ENCODE peak calls at places on chromosomes 2 and 18, in eight cellular contexts. One of them, this sample, is unnamed.
A peak's percentile ranks its signal among the peaks of the same experiment; 100 is the strongest.

GRCh38 chr18:323253-323622 is 55.4 kb upstream of the THOC1 start:
- DNase-seq in breast epithelium: no peak
- DNase-seq in aorta: no peak
- DNase-seq in vagina: no peak
- DNase-seq in Peyer's patch: no peak
- DNase-seq in endodermal cell: no peak
- DNase-seq in sigmoid colon: no peak
- DNase-seq in fibroblast of lung: peak; percentile 17
- DNase-seq in this sample: no peak

GRCh38 chr2:122145805-122146204 is 390.4 kb downstream of the TSN start:
- DNase-seq in aorta: no peak
- DNase-seq in fibroblast of lung: no peak
- DNase-seq in endodermal cell: no peak
- DNase-seq in Peyer's patch: no peak
- DNase-seq in vagina: peak; percentile 37
- DNase-seq in breast epithelium: no peak
- DNase-seq in sigmoid colon: no peak
- DNase-seq in this sample: no peak

GRCh38 chr2:6667326-6667725 is 198.4 kb downstream of the CMPK2 start:
- DNase-seq in aorta: no peak
- DNase-seq in vagina: no peak
- DNase-seq in endodermal cell: no peak
- DNase-seq in sigmoid colon: no peak
- DNase-seq in Peyer's patch: no peak
- DNase-seq in fibroblast of lung: no peak
- DNase-seq in breast epithelium: no peak
- DNase-seq in this sample: no peak

GRCh38 chr2:232483296-232483922 is 4.2 kb downstream of the ECEL1 start:
- DNase-seq in Peyer's patch: peak; percentile 33
- DNase-seq in breast epithelium: no peak
- DNase-seq in endodermal cell: peak; percentile 45
- DNase-seq in sigmoid colon: peak; percentile 48
- DNase-seq in aorta: peak; percentile 37
- DNase-seq in fibroblast of lung: no peak
- DNase-seq in vagina: no peak
- DNase-seq in this sample: no peak

GRCh38 chr2:226431301-226431955 is 368.2 kb downstream of the IRS1 start:
- DNase-seq in vagina: no peak
- DNase-seq in aorta: no peak
- DNase-seq in endodermal cell: no peak
- DNase-seq in fibroblast of lung: no peak
- DNase-seq in Peyer's patch: no peak
- DNase-seq in breast epithelium: no peak
- DNase-seq in sigmoid colon: no peak
- DNase-seq in this sample: no peak

GRCh38 chr2:202178342-202178958 is 59.9 kb downstream of the SUMO1 start:
- DNase-seq in fibroblast of lung: peak; percentile 80
- DNase-seq in sigmoid colon: peak; percentile 82
- DNase-seq in Peyer's patch: no peak
- DNase-seq in vagina: no peak
- DNase-seq in aorta: no peak
- DNase-seq in breast epithelium: peak; percentile 49
- DNase-seq in endodermal cell: peak; percentile 86
- DNase-seq in this sample: peak; percentile 58

GRCh38 chr2:223772363-223772762 is 65.0 kb downstream of the AP1S3 start:
- DNase-seq in endodermal cell: no peak
- DNase-seq in Peyer's patch: no peak
- DNase-seq in aorta: no peak
- DNase-seq in vagina: no peak
- DNase-seq in fibroblast of lung: no peak
- DNase-seq in sigmoid colon: no peak
- DNase-seq in breast epithelium: no peak
- DNase-seq in this sample: no peak

GRCh38 chr2:63846487-63846886 is 4.8 kb downstream of the UGP2 start:
- DNase-seq in vagina: no peak
- DNase-seq in sigmoid colon: no peak
- DNase-seq in endodermal cell: no peak
- DNase-seq in breast epithelium: no peak
- DNase-seq in Peyer's patch: no peak
- DNase-seq in fibroblast of lung: no peak
- DNase-seq in aorta: no peak
- DNase-seq in this sample: no peak

GRCh38 chr2:43228341-43228751 is 1.9 kb upstream of the ZFP36L2 start:
- DNase-seq in fibroblast of lung: peak; percentile 18
- DNase-seq in breast epithelium: no peak
- DNase-seq in endodermal cell: no peak
- DNase-seq in Peyer's patch: no peak
- DNase-seq in vagina: no peak
- DNase-seq in aorta: no peak
- DNase-seq in sigmoid colon: no peak
- DNase-seq in this sample: no peak

GRCh38 chr2:20599001-20599600 is 51.8 kb downstream of the HS1BP3 start:
- DNase-seq in fibroblast of lung: no peak
- DNase-seq in breast epithelium: peak; percentile 79
- DNase-seq in sigmoid colon: peak; percentile 79
- DNase-seq in aorta: peak; percentile 79
- DNase-seq in Peyer's patch: peak; percentile 48
- DNase-seq in vagina: no peak
- DNase-seq in endodermal cell: peak; percentile 46
- DNase-seq in this sample: peak; percentile 88

GRCh38 chr2:46615555-46616487 is 136.5 kb downstream of the TMEM247 start:
- DNase-seq in Peyer's patch: peak; percentile 54
- DNase-seq in breast epithelium: no peak
- DNase-seq in aorta: no peak
- DNase-seq in fibroblast of lung: peak; percentile 12
- DNase-seq in sigmoid colon: no peak
- DNase-seq in endodermal cell: no peak
- DNase-seq in vagina: no peak
- DNase-seq in this sample: no peak

GRCh38 chr2:160582481-160583161 is 89.0 kb upstream of the RBMS1 start:
- DNase-seq in Peyer's patch: no peak
- DNase-seq in breast epithelium: peak; percentile 67
- DNase-seq in vagina: no peak
- DNase-seq in endodermal cell: no peak
- DNase-seq in sigmoid colon: no peak
- DNase-seq in fibroblast of lung: peak; percentile 60
- DNase-seq in aorta: no peak
- DNase-seq in this sample: peak; percentile 63

GRCh38 chr18:79937103-79937860 is 14.2 kb downstream of the SLC66A2 start:
- DNase-seq in sigmoid colon: peak; percentile 18
- DNase-seq in endodermal cell: peak; percentile 20
- DNase-seq in fibroblast of lung: no peak
- DNase-seq in breast epithelium: no peak
- DNase-seq in aorta: peak; percentile 67
- DNase-seq in Peyer's patch: peak; percentile 18
- DNase-seq in vagina: no peak
- DNase-seq in this sample: no peak

GRCh38 chr2:98730053-98730850 is 680 bp downstream of the MGAT4A start:
- DNase-seq in fibroblast of lung: no peak
- DNase-seq in sigmoid colon: peak; percentile 75
- DNase-seq in breast epithelium: peak; percentile 54
- DNase-seq in endodermal cell: peak; percentile 69
- DNase-seq in aorta: peak; percentile 80
- DNase-seq in Peyer's patch: peak; percentile 74
- DNase-seq in vagina: no peak
- DNase-seq in this sample: peak; percentile 46

GRCh38 chr18:44579028-44579692 is 101.5 kb upstream of the SETBP1 start:
- DNase-seq in endodermal cell: peak; percentile 65
- DNase-seq in Peyer's patch: no peak
- DNase-seq in sigmoid colon: no peak
- DNase-seq in vagina: no peak
- DNase-seq in aorta: no peak
- DNase-seq in fibroblast of lung: peak; percentile 59
- DNase-seq in breast epithelium: no peak
- DNase-seq in this sample: no peak

GRCh38 chr2:164073053-164073757 is 337.4 kb upstream of the FIGN start:
- DNase-seq in endodermal cell: no peak
- DNase-seq in sigmoid colon: no peak
- DNase-seq in aorta: no peak
- DNase-seq in fibroblast of lung: no peak
- DNase-seq in Peyer's patch: no peak
- DNase-seq in vagina: no peak
- DNase-seq in breast epithelium: no peak
- DNase-seq in this sample: no peak

GRCh38 chr18:49149011-49149410 is 198.2 kb upstream of the SMAD7 start:
- DNase-seq in breast epithelium: no peak
- DNase-seq in aorta: no peak
- DNase-seq in fibroblast of lung: no peak
- DNase-seq in Peyer's patch: no peak
- DNase-seq in endodermal cell: no peak
- DNase-seq in vagina: no peak
- DNase-seq in sigmoid colon: no peak
- DNase-seq in this sample: no peak

GRCh38 chr2:47653909-47654789 is 128.8 kb upstream of the MSH6 start:
- DNase-seq in breast epithelium: no peak
- DNase-seq in endodermal cell: peak; percentile 84
- DNase-seq in fibroblast of lung: peak; percentile 11
- DNase-seq in sigmoid colon: no peak
- DNase-seq in aorta: no peak
- DNase-seq in Peyer's patch: no peak
- DNase-seq in vagina: no peak
- DNase-seq in this sample: peak; percentile 22

GRCh38 chr2:98472961-98473746 is 28.5 kb downstream of the INPP4A start:
- DNase-seq in breast epithelium: no peak
- DNase-seq in fibroblast of lung: no peak
- DNase-seq in endodermal cell: no peak
- DNase-seq in vagina: no peak
- DNase-seq in Peyer's patch: no peak
- DNase-seq in aorta: no peak
- DNase-seq in sigmoid colon: peak; percentile 42
- DNase-seq in this sample: no peak

GRCh38 chr2:127176371-127177311 is 43.5 kb downstream of the CYP27C1 start:
- DNase-seq in sigmoid colon: peak; percentile 89
- DNase-seq in aorta: no peak
- DNase-seq in Peyer's patch: no peak
- DNase-seq in breast epithelium: no peak
- DNase-seq in endodermal cell: peak; percentile 73
- DNase-seq in fibroblast of lung: peak; percentile 53
- DNase-seq in vagina: no peak
- DNase-seq in this sample: peak; percentile 29

GRCh38 chr2:13654416-13654815 is 937.7 kb downstream of the TRIB2 start:
- DNase-seq in vagina: no peak
- DNase-seq in Peyer's patch: no peak
- DNase-seq in endodermal cell: no peak
- DNase-seq in sigmoid colon: no peak
- DNase-seq in fibroblast of lung: no peak
- DNase-seq in breast epithelium: no peak
- DNase-seq in aorta: no peak
- DNase-seq in this sample: no peak

GRCh38 chr18:79950440-79951341 is 762 bp downstream of the SLC66A2 start:
- DNase-seq in fibroblast of lung: no peak
- DNase-seq in Peyer's patch: peak; percentile 73
- DNase-seq in vagina: no peak
- DNase-seq in sigmoid colon: peak; percentile 67
- DNase-seq in aorta: peak; percentile 85
- DNase-seq in endodermal cell: peak; percentile 73
- DNase-seq in breast epithelium: no peak
- DNase-seq in this sample: peak; percentile 58

GRCh38 chr2:42054657-42055430 is 7.0 kb downstream of the PKDCC start:
- DNase-seq in endodermal cell: peak; percentile 91
- DNase-seq in Peyer's patch: peak; percentile 83
- DNase-seq in fibroblast of lung: no peak
- DNase-seq in vagina: no peak
- DNase-seq in sigmoid colon: no peak
- DNase-seq in aorta: no peak
- DNase-seq in breast epithelium: no peak
- DNase-seq in this sample: no peak
- H3K4me1 ChIP-seq in endodermal cell: peaks cover 9% of the 10 kb centered on the region
- H3K4me1 ChIP-seq in Peyer's patch: peaks cover 21% of the 10 kb centered on the region
- H3K4me1 ChIP-seq in fibroblast of lung: peaks cover 13% of the 10 kb centered on the region
- H3K4me1 ChIP-seq in vagina: peaks cover 77% of the 10 kb centered on the region
- H3K4me1 ChIP-seq in sigmoid colon: peaks cover 85% of the 10 kb centered on the region
- H3K4me1 ChIP-seq in aorta: peaks cover 6% of the 10 kb centered on the region
- H3K4me1 ChIP-seq in breast epithelium: no peaks in the 10 kb centered on the region
- H3K4me1 ChIP-seq in this sample: peaks cover 51% of the 10 kb centered on the region

GRCh38 chr2:233853883-233854240 is 473 bp downstream of the HJURP start:
- DNase-seq in Peyer's patch: no peak
- DNase-seq in vagina: no peak
- DNase-seq in breast epithelium: no peak
- DNase-seq in sigmoid colon: no peak
- DNase-seq in endodermal cell: no peak
- DNase-seq in fibroblast of lung: no peak
- DNase-seq in aorta: peak; percentile 59
- DNase-seq in this sample: no peak
- H3K4me1 ChIP-seq in Peyer's patch: no peaks in the 10 kb centered on the region
- H3K4me1 ChIP-seq in vagina: peaks cover 14% of the 10 kb centered on the region
- H3K4me1 ChIP-seq in breast epithelium: no peaks in the 10 kb centered on the region
- H3K4me1 ChIP-seq in sigmoid colon: peaks cover 8% of the 10 kb centered on the region
- H3K4me1 ChIP-seq in endodermal cell: peaks cover 2% of the 10 kb centered on the region
- H3K4me1 ChIP-seq in fibroblast of lung: peaks cover 6% of the 10 kb centered on the region
- H3K4me1 ChIP-seq in aorta: no peaks in the 10 kb centered on the region
- H3K4me1 ChIP-seq in this sample: peaks cover 10% of the 10 kb centered on the region

DNA sequence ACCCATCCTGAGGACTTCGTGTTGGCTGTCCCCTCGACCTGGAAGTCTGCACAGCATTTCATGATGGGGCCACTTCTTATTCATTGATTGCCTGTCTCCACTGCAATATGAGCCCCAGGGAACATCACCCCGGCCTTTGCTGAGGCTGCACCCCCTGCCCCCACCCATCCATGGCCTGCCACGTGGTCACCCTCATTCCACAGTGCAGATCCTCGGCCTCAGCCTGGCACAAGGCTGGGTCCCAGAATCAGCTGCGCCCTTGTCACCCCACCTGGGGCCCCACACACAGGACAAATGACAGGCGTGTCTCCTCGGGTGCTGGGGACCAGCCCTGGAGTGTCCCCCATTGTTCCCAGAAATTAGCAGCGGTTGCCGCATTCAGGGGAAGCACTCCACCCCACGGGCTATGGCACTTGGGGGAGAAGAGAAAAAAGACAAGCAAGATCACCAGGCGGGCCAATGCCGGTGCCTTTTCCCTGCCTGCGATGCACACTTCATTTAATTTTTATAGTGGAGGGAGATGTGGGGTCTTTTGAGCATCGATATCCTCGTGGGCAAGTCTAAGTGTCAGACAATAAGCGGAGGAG is 157.4 kb downstream of the INHBB start:
- DNase-seq in endodermal cell: no peak
- DNase-seq in vagina: no peak
- DNase-seq in fibroblast of lung: no peak
- DNase-seq in sigmoid colon: no peak
- DNase-seq in aorta: peak; percentile 59
- DNase-seq in breast epithelium: no peak
- DNase-seq in Peyer's patch: peak; percentile 26
- DNase-seq in this sample: no peak
- H3K4me1 ChIP-seq in endodermal cell: no peaks in the 10 kb centered on the region
- H3K4me1 ChIP-seq in vagina: peaks cover 2% of the 10 kb centered on the region
- H3K4me1 ChIP-seq in fibroblast of lung: no peaks in the 10 kb centered on the region
- H3K4me1 ChIP-seq in sigmoid colon: no peaks in the 10 kb centered on the region
- H3K4me1 ChIP-seq in aorta: no peaks in the 10 kb centered on the region
- H3K4me1 ChIP-seq in breast epithelium: no peaks in the 10 kb centered on the region
- H3K4me1 ChIP-seq in Peyer's patch: no peaks in the 10 kb centered on the region
- H3K4me1 ChIP-seq in this sample: no peaks in the 10 kb centered on the region

DNA sequence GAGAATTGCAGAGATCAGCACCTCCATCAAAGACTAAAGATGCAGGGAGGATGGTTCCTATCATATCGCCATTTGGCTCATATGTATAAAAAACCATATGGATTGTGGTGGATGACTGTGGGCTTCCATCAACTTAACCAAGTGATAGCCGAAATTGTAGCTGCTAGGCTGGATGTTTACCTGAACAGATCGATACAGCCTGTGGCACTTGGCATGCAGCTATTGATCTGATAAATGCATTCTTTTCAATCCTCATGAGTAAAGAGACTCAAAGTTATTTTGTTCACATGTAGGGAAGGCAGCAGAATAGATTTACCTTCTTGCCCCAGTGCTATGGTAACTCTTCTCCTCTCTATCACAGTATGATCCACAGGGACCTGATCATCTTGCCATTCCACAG is 18.5 kb downstream of the CHCHD5 start:
- DNase-seq in breast epithelium: no peak
- DNase-seq in aorta: no peak
- DNase-seq in Peyer's patch: no peak
- DNase-seq in endodermal cell: no peak
- DNase-seq in fibroblast of lung: no peak
- DNase-seq in sigmoid colon: peak; percentile 9
- DNase-seq in vagina: no peak
- DNase-seq in this sample: no peak
- H3K4me1 ChIP-seq in breast epithelium: no peaks in the 10 kb centered on the region
- H3K4me1 ChIP-seq in aorta: no peaks in the 10 kb centered on the region
- H3K4me1 ChIP-seq in Peyer's patch: no peaks in the 10 kb centered on the region
- H3K4me1 ChIP-seq in endodermal cell: no peaks in the 10 kb centered on the region
- H3K4me1 ChIP-seq in fibroblast of lung: peaks cover 6% of the 10 kb centered on the region
- H3K4me1 ChIP-seq in sigmoid colon: peaks cover 7% of the 10 kb centered on the region
- H3K4me1 ChIP-seq in vagina: peaks cover 9% of the 10 kb centered on the region
- H3K4me1 ChIP-seq in this sample: no peaks in the 10 kb centered on the region

This sample was measured in adrenal gland.